ENCODE peak calls at places on chromosome 13, in four cellular contexts. One of them, this sample, is unnamed.

GRCh38 chr13:34256236-34256635 is 438.3 kb downstream of the RFC3 start:
- DNase-seq in transverse colon: no peak
- DNase-seq in breast epithelium: no peak
- DNase-seq in psoas muscle: no peak
- DNase-seq in this sample: no peak

GRCh38 chr13:93672996-93673395 is 446.4 kb downstream of the GPC6 start:
- DNase-seq in breast epithelium: no peak
- DNase-seq in psoas muscle: no peak
- DNase-seq in transverse colon: no peak
- DNase-seq in this sample: no peak

GRCh38 chr13:51894239-51894638 is 32.5 kb downstream of the CCDC70 start:
- DNase-seq in transverse colon: no peak
- DNase-seq in psoas muscle: no peak
- DNase-seq in breast epithelium: no peak
- DNase-seq in this sample: no peak

GRCh38 chr13:85562282-85562681 is 236.9 kb downstream of the SLITRK6 start:
- DNase-seq in breast epithelium: no peak
- DNase-seq in psoas muscle: no peak
- DNase-seq in transverse colon: no peak
- DNase-seq in this sample: no peak

GRCh38 chr13:28353679-28354078 is 141.2 kb downstream of the FLT1 start:
- DNase-seq in psoas muscle: no peak
- DNase-seq in transverse colon: no peak
- DNase-seq in breast epithelium: no peak
- DNase-seq in this sample: no peak

GRCh38 chr13:98570929-98571372 is 6.0 kb downstream of the STK24 start:
- DNase-seq in psoas muscle: no peak
- DNase-seq in transverse colon: peak
- DNase-seq in breast epithelium: no peak
- DNase-seq in this sample: peak

GRCh38 chr13:37645181-37645580 is 46.6 kb upstream of the POSTN start:
- DNase-seq in psoas muscle: no peak
- DNase-seq in transverse colon: no peak
- DNase-seq in breast epithelium: no peak
- DNase-seq in this sample: no peak

GRCh38 chr13:62997038-62997619 is 1581.5 kb upstream of the PCDH20 start:
- DNase-seq in transverse colon: no peak
- DNase-seq in breast epithelium: no peak
- DNase-seq in psoas muscle: no peak
- DNase-seq in this sample: no peak

GRCh38 chr13:23567792-23568480 is 2.3 kb upstream of the TNFRSF19 start:
- DNase-seq in psoas muscle: no peak
- DNase-seq in breast epithelium: no peak
- DNase-seq in transverse colon: no peak
- DNase-seq in this sample: no peak

GRCh38 chr13:27905650-27906049 is 14.2 kb upstream of the PDX1 start:
- DNase-seq in psoas muscle: no peak
- DNase-seq in breast epithelium: no peak
- DNase-seq in transverse colon: no peak
- DNase-seq in this sample: no peak

GRCh38 chr13:50993908-50994307 is 84.3 kb downstream of the RNASEH2B start:
- DNase-seq in breast epithelium: no peak
- DNase-seq in psoas muscle: no peak
- DNase-seq in transverse colon: no peak
- DNase-seq in this sample: no peak

GRCh38 chr13:113647351-113648217 is 10.4 kb downstream of the ATP4B start:
- DNase-seq in transverse colon: peak
- DNase-seq in psoas muscle: peak
- DNase-seq in breast epithelium: peak
- DNase-seq in this sample: peak

GRCh38 chr13:41939403-41939802 is 21.5 kb downstream of the VWA8 start:
- DNase-seq in breast epithelium: no peak
- DNase-seq in transverse colon: no peak
- DNase-seq in psoas muscle: no peak
- DNase-seq in this sample: no peak

GRCh38 chr13:36819811-36820140 is 754 bp downstream of the RFXAP start:
- DNase-seq in transverse colon: no peak
- DNase-seq in breast epithelium: no peak
- DNase-seq in psoas muscle: no peak
- DNase-seq in this sample: peak

GRCh38 chr13:112058941-112059340 is 8.0 kb upstream of the SOX1 start:
- DNase-seq in transverse colon: no peak
- DNase-seq in psoas muscle: no peak
- DNase-seq in breast epithelium: no peak
- DNase-seq in this sample: no peak

GRCh38 chr13:37715606-37716015 is 117.0 kb upstream of the POSTN start:
- DNase-seq in breast epithelium: no peak
- DNase-seq in psoas muscle: no peak
- DNase-seq in transverse colon: no peak
- DNase-seq in this sample: peak

GRCh38 chr13:104365430-104365829 is 1299.2 kb upstream of the SLC10A2 start:
- DNase-seq in breast epithelium: no peak
- DNase-seq in psoas muscle: no peak
- DNase-seq in transverse colon: no peak
- DNase-seq in this sample: no peak

GRCh38 chr13:95536629-95537241 is 15.8 kb upstream of the CLDN10 start:
- DNase-seq in psoas muscle: no peak
- DNase-seq in transverse colon: no peak
- DNase-seq in breast epithelium: no peak
- DNase-seq in this sample: no peak

GRCh38 chr13:104567114-104567513 is 1500.9 kb upstream of the SLC10A2 start:
- DNase-seq in breast epithelium: no peak
- DNase-seq in psoas muscle: no peak
- DNase-seq in transverse colon: no peak
- DNase-seq in this sample: no peak

GRCh38 chr13:94435604-94436226 is 43.8 kb downstream of the DCT start:
- DNase-seq in psoas muscle: no peak
- DNase-seq in transverse colon: no peak
- DNase-seq in breast epithelium: no peak
- DNase-seq in this sample: peak

GRCh38 chr13:23610966-23611486 is 40.8 kb downstream of the TNFRSF19 start:
- DNase-seq in psoas muscle: no peak
- DNase-seq in breast epithelium: no peak
- DNase-seq in transverse colon: no peak
- DNase-seq in this sample: no peak

GRCh38 chr13:113915012-113915763 is 51.3 kb upstream of the GAS6 start:
- DNase-seq in breast epithelium: peak
- DNase-seq in psoas muscle: no peak
- DNase-seq in transverse colon: no peak
- DNase-seq in this sample: no peak

GRCh38 chr13:29819157-29819556 is 31.3 kb downstream of the UBL3 start:
- DNase-seq in breast epithelium: no peak
- DNase-seq in psoas muscle: no peak
- DNase-seq in transverse colon: no peak
- DNase-seq in this sample: no peak

GRCh38 chr13:34108396-34108795 is 290.4 kb downstream of the RFC3 start:
- DNase-seq in transverse colon: no peak
- DNase-seq in psoas muscle: no peak
- DNase-seq in breast epithelium: no peak
- DNase-seq in this sample: no peak

GRCh38 chr13:84607614-84608013 is 725.3 kb upstream of the SLITRK1 start:
- DNase-seq in transverse colon: no peak
- DNase-seq in psoas muscle: peak
- DNase-seq in breast epithelium: no peak
- DNase-seq in this sample: peak

GRCh38 chr13:79775830-79776229 is 294.9 kb downstream of the NDFIP2 start:
- DNase-seq in breast epithelium: no peak
- DNase-seq in psoas muscle: no peak
- DNase-seq in transverse colon: peak
- DNase-seq in this sample: peak

GRCh38 chr13:95754069-95754468 is 77.1 kb downstream of the DNAJC3 start:
- DNase-seq in transverse colon: no peak
- DNase-seq in psoas muscle: no peak
- DNase-seq in breast epithelium: no peak
- DNase-seq in this sample: no peak

GRCh38 chr13:74841123-74841522 is 640.8 kb downstream of the TBC1D4 start:
- DNase-seq in psoas muscle: no peak
- DNase-seq in breast epithelium: no peak
- DNase-seq in transverse colon: no peak
- DNase-seq in this sample: no peak

GRCh38 chr13:114020750-114021463 is 47.0 kb upstream of the C13orf46 start:
- DNase-seq in transverse colon: peak
- DNase-seq in psoas muscle: peak
- DNase-seq in breast epithelium: no peak
- DNase-seq in this sample: no peak

GRCh38 chr13:70523622-70524021 is 415.4 kb upstream of the KLHL1 start:
- DNase-seq in breast epithelium: no peak
- DNase-seq in psoas muscle: no peak
- DNase-seq in transverse colon: no peak
- DNase-seq in this sample: no peak

GRCh38 chr13:70375718-70376117 is 267.5 kb upstream of the KLHL1 start:
- DNase-seq in breast epithelium: no peak
- DNase-seq in transverse colon: peak
- DNase-seq in psoas muscle: no peak
- DNase-seq in this sample: no peak

GRCh38 chr13:101341464-101341863 is 74.8 kb downstream of the NALCN start:
- DNase-seq in breast epithelium: no peak
- DNase-seq in psoas muscle: no peak
- DNase-seq in transverse colon: no peak
- DNase-seq in this sample: no peak

GRCh38 chr13:29575098-29575497 is 20.4 kb downstream of the SLC7A1 start:
- DNase-seq in breast epithelium: no peak
- DNase-seq in transverse colon: no peak
- DNase-seq in psoas muscle: no peak
- DNase-seq in this sample: no peak

GRCh38 chr13:39415403-39415802 is 187.6 kb downstream of the LHFPL6 start:
- DNase-seq in psoas muscle: peak
- DNase-seq in breast epithelium: peak
- DNase-seq in transverse colon: no peak
- DNase-seq in this sample: peak
- TF ChIP-seq CTCF in psoas muscle: peak
- TF ChIP-seq CTCF in breast epithelium: no peak
- TF ChIP-seq CTCF in transverse colon: peak
- TF ChIP-seq CTCF in this sample: peak

GRCh38 chr13:76017861-76018556 is 381.9 kb downstream of the LMO7 start:
- DNase-seq in breast epithelium: no peak
- DNase-seq in transverse colon: no peak
- DNase-seq in psoas muscle: no peak
- DNase-seq in this sample: no peak

GRCh38 chr13:76024151-76024550 is 388.0 kb downstream of the LMO7 start:
- DNase-seq in breast epithelium: no peak
- DNase-seq in psoas muscle: no peak
- DNase-seq in transverse colon: no peak
- DNase-seq in this sample: no peak

GRCh38 chr13:76019421-76020044 is 383.4 kb downstream of the LMO7 start:
- DNase-seq in transverse colon: no peak
- DNase-seq in psoas muscle: no peak
- DNase-seq in breast epithelium: no peak
- DNase-seq in this sample: no peak

GRCh38 chr13:76023644-76024043 is 387.5 kb downstream of the LMO7 start:
- DNase-seq in transverse colon: no peak
- DNase-seq in psoas muscle: no peak
- DNase-seq in breast epithelium: no peak
- DNase-seq in this sample: peak

GRCh38 chr13:76020421-76020955 is 384.4 kb downstream of the LMO7 start:
- DNase-seq in breast epithelium: no peak
- DNase-seq in transverse colon: no peak
- DNase-seq in psoas muscle: no peak
- DNase-seq in this sample: no peak
- H3K27ac ChIP-seq in breast epithelium: no peak
- H3K27ac ChIP-seq in transverse colon: no peak
- H3K27ac ChIP-seq in psoas muscle: no peak
- H3K27ac ChIP-seq in this sample: no peak

DNA sequence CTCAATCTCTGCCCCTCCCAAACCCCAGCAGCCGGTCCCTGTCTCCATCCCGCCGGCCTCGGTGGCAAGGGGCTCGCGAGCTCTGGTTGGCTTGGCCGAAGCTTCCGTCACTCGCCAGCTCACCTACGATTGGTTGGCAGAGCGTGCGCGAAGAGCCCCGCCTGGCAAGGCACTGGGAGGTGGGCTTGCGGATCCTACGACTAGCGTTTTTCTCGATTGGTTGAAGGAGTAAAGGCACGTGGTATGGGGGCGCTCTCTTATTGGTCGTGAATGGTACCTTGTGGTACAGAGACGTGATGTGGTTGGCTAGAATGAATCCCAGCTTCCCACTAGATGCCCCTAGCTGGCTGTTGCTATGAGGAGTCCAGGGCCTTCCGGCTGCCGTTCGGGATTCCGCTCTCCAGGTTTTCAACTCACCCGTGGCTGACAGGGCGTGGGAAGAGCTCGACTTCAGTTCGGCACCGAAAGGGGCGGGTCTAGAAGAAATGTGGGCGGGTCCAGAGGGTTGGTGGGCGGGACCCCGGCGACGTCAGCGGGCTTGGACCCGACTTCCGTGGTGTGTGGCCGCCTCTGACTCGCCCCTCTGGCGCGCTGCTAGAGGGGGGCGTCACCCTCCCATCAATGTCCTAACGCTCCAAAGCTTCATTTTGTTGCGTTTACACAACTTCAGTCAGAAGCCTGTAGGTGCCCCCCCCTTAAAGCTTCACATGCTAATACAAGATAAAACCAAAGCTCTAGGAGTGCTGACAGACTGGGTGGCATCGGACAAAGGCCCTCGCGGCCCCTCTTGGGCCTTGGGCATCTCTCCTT is 847 bp upstream of the RAP2A start:
- DNase-seq in breast epithelium: peak
- DNase-seq in transverse colon: peak
- DNase-seq in psoas muscle: peak
- DNase-seq in this sample: peak
- TF ChIP-seq CTCF in breast epithelium: no peak
- TF ChIP-seq CTCF in transverse colon: no peak
- TF ChIP-seq CTCF in psoas muscle: no peak
- TF ChIP-seq CTCF in this sample: no peak

DNA sequence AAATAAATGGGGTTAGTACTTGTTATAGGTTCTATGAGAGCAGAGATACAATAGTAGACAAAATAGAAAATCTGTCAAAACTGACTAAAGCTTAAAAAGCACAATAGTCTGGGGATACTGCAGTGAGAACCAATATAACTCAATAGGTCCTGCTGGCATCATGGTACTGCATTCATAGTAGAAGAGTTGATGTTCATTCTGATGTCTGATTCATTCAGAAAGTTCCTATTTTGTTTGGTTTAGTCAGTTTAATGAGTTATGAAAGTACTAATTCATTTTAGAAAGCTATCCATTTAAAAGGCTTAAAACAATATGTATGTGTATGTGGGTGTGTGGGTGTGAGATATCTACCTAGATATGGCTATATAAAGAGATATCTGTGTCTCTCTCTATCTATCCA is 152.8 kb downstream of the LHFPL6 start:
- DNase-seq in breast epithelium: no peak
- DNase-seq in transverse colon: no peak
- DNase-seq in psoas muscle: no peak
- DNase-seq in this sample: no peak
- H3K27ac ChIP-seq in breast epithelium: no peak
- H3K27ac ChIP-seq in transverse colon: no peak
- H3K27ac ChIP-seq in psoas muscle: no peak
- H3K27ac ChIP-seq in this sample: no peak

This sample was measured in RWPE1.